ENCODE peak calls at places on chromosomes 7 and 10, in eight cellular contexts. D is fibroblast of pulmonary artery, F is GM10248, B is BJ, J is NB4, W is tibial nerve, E is WERI-Rb-1, Q is left lung. A is an unnamed sample.
A peak's percentile ranks its signal among the peaks of the same experiment; 100 is the strongest.

GRCh38 chr7:74356589-74357315 is 67.5 kb downstream of the CLIP2 start:
- DNase-seq in B (no peak), J (no peak), D (no peak), W (no peak), F (no peak), Q (no peak), E (no peak), A (no peak)

GRCh38 chr10:3748484-3748883 is 36.5 kb downstream of the KLF6 start:
- DNase-seq in B (no peak), Q (no peak), D (no peak), F (no peak), J (no peak), E (no peak), W (no peak), A (no peak)

GRCh38 chr7:102833343-102833742 is 79.5 kb upstream of the LRRC17 start:
- DNase-seq in J (no peak), D (no peak), W (no peak), Q (no peak), E (no peak), B (no peak), F (no peak), A (no peak)

GRCh38 chr10:24128066-24128751 is 80.7 kb upstream of the KIAA1217 start:
- DNase-seq in D (no peak), E (no peak), W (no peak), Q (no peak), J (no peak), B (no peak), F (no peak), A (no peak)

GRCh38 chr7:80918909-80919721 is at the start of gene SEMA3C:
- DNase-seq in F (peak; percentile 46), W (peak; percentile 83), J (peak; percentile 87), E (peak; percentile 84), B (peak; percentile 75), D (peak; percentile 96), Q (peak; percentile 96), A (peak; percentile 90)

GRCh38 chr7:44311561-44312495 is 13.6 kb downstream of the CAMK2B start:
- DNase-seq in E (no peak), J (no peak), D (no peak), W (no peak), B (no peak), Q (peak; percentile 47), F (no peak), A (no peak)

GRCh38 chr10:1230138-1230537 is 174.0 kb downstream of the WDR37 start:
- DNase-seq in Q (no peak), D (no peak), W (no peak), B (no peak), F (no peak), E (no peak), J (no peak), A (no peak)

GRCh38 chr7:99028261-99028971 is 115.5 kb downstream of the SMURF1 start:
- DNase-seq in E (no peak), F (no peak), J (peak; percentile 23), D (no peak), B (no peak), W (no peak), Q (no peak), A (no peak)

GRCh38 chr10:74929197-74929596 is 102.8 kb downstream of the KAT6B start:
- DNase-seq in B (no peak), F (no peak), D (peak; percentile 82), E (no peak), J (no peak), Q (no peak), W (no peak), A (no peak)

GRCh38 chr10:130817674-130818073 is 493.8 kb downstream of the TCERG1L start:
- DNase-seq in D (no peak), Q (no peak), W (no peak), J (no peak), E (no peak), F (no peak), B (no peak), A (peak; percentile 16)

GRCh38 chr10:8596929-8597472 is 542.5 kb downstream of the GATA3 start:
- DNase-seq in F (no peak), B (no peak), W (no peak), D (no peak), J (no peak), Q (no peak), E (no peak), A (no peak)

GRCh38 chr10:96107623-96108038 is 22.5 kb upstream of the ZNF518A start:
- DNase-seq in F (no peak), D (no peak), J (no peak), W (no peak), B (no peak), E (no peak), Q (no peak), A (no peak)

GRCh38 chr10:84294766-84295447 is 33.5 kb upstream of the CCSER2 start:
- DNase-seq in Q (no peak), E (no peak), J (no peak), B (no peak), W (no peak), F (no peak), D (no peak), A (no peak)

GRCh38 chr7:76073335-76073990 is 25.6 kb downstream of the MDH2 start:
- DNase-seq in Q (no peak), D (no peak), F (no peak), B (no peak), J (peak; percentile 1), W (no peak), E (no peak), A (no peak)

GRCh38 chr10:95517536-95518454 is 43.4 kb downstream of the SORBS1 start:
- DNase-seq in D (peak; percentile 75), B (no peak), E (no peak), W (no peak), Q (no peak), F (no peak), J (no peak), A (no peak)

GRCh38 chr7:50391386-50391785 is 58.8 kb downstream of the FIGNL1 start:
- DNase-seq in Q (no peak), B (no peak), W (no peak), F (no peak), J (no peak), D (no peak), E (peak; percentile 90), A (no peak)

GRCh38 chr10:35236739-35237138 is 99.6 kb upstream of the CCNY start:
- DNase-seq in B (no peak), F (no peak), W (no peak), J (no peak), E (no peak), Q (no peak), D (peak; percentile 43), A (no peak)

GRCh38 chr7:9031386-9031785 is 598.0 kb downstream of the NXPH1 start:
- DNase-seq in E (no peak), B (no peak), W (no peak), J (no peak), F (no peak), Q (no peak), D (no peak), A (no peak)

GRCh38 chr10:80539421-80539999 is 1.8 kb downstream of the SH2D4B start:
- DNase-seq in J (no peak), F (no peak), D (no peak), E (no peak), B (no peak), W (no peak), Q (peak; percentile 71), A (no peak)

GRCh38 chr7:31336202-31337035 is 4.1 kb downstream of the NEUROD6 start:
- DNase-seq in F (no peak), J (no peak), E (no peak), B (no peak), W (no peak), Q (peak; percentile 77), D (no peak), A (no peak)
- TF ChIP-seq CTCF in F (no peak), J (no peak), E (no peak), B (no peak), W (no peak), Q (peak; percentile 17), D (no peak), A (no peak)

GRCh38 chr10:70233109-70233938 is at the start of gene PPA1:
- DNase-seq in E (peak; percentile 98), J (peak; percentile 98), D (peak; percentile 95), W (peak; percentile 97), Q (peak; percentile 100), F (peak; percentile 100), B (peak; percentile 69), A (peak; percentile 99)
- TF ChIP-seq CTCF in E (peak; percentile 19), J (no peak), D (peak; percentile 25), W (no peak), Q (no peak), F (no peak), B (no peak), A (no peak)

GRCh38 chr7:129501760-129502707 is at the start of gene SMKR1:
- DNase-seq in W (no peak), J (peak; percentile 80), D (peak; percentile 55), B (no peak), Q (peak; percentile 94), E (peak; percentile 77), F (peak; percentile 93), A (peak; percentile 66)
- TF ChIP-seq CTCF in W (no peak), J (no peak), D (no peak), B (no peak), Q (no peak), E (no peak), F (no peak), A (no peak)

DNA sequence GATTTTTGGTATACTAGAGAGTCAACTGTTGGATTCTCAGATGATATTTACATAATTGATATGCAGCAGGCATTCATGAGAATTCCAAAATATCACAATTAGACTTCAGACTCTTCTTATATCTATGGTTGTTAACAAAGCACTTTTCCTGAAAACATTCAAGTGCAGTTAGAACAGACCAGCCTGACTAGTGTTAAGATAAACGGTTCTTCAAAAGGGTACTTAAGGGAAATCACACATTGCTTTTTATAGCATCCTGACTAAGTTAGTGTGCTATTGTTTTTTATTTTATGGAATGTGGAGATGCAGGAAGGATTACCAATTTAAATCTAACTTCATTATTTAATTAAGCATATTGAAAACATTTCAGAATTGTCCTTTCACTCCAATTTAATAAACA is 405.1 kb downstream of the PLXDC2 start:
- DNase-seq in E (no peak), D (no peak), B (no peak), W (no peak), Q (no peak), F (no peak), J (no peak), A (no peak)
- TF ChIP-seq CTCF in E (no peak), D (no peak), B (no peak), W (no peak), Q (no peak), F (no peak), J (no peak), A (no peak)

DNA sequence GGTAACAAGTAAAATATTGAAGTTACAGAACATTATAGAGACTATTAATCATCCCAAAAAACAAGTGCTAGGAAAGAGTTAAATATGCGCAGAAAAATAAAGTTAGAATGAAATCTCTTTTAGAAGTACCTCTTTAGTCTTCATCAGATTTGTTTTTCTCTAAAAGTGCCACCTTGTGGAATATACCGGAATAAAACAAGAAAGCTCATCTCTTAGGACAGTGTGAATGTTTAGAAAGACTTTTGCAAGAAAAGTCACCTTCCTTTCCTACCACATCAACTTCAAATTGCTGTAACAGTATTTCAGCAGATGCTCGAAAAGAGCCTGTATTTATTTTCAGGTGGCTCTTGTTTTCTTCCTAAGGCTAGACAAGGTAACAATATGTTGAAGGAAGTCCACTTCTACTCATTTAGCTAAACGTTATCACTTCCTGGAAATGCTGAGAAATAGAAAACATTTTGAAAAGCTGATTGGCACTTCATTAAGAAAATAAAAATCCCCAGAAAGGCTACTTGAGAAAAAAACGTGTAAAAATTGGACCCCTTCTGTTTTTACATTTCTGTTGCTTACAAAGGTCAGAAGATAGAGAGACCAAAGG is 19.8 kb upstream of the FAM133B start:
- DNase-seq in D (peak; percentile 58), E (no peak), B (no peak), W (no peak), J (peak; percentile 47), F (no peak), Q (no peak), A (no peak)
- TF ChIP-seq CTCF in D (peak; percentile 49), E (no peak), B (peak; percentile 50), W (peak; percentile 16), J (peak; percentile 21), F (peak; percentile 42), Q (peak; percentile 23), A (peak; percentile 36)